ENCODE peak calls at places on chromosomes 5 and 9, in four cellular contexts. J is GM12892, V is HCT116, S is stomach. G is an unnamed sample.

GRCh38 chr9:114174876-114175771 is 19.8 kb downstream of the COL27A1 start:
- DNase-seq in V (no peak), J (no peak), S (no peak), G (no peak)

GRCh38 chr5:181235323-181235688 is 8.4 kb downstream of the RACK1 start:
- DNase-seq in V (no peak), S (no peak), J (no peak), G (no peak)

GRCh38 chr9:136997830-136998234 is 1.5 kb upstream of the CLIC3 start:
- DNase-seq in S (no peak), V (no peak), J (no peak), G (no peak)

GRCh38 chr5:89513299-89514044 is 630.5 kb upstream of the MEF2C start:
- DNase-seq in J (no peak), V (no peak), S (no peak), G (no peak)

GRCh38 chr5:19676895-19677294 is 311.1 kb downstream of the CDH18 start:
- DNase-seq in V (no peak), J (no peak), S (no peak), G (no peak)

GRCh38 chr5:68007446-68007845 is 208.1 kb upstream of the PIK3R1 start:
- DNase-seq in V (no peak), J (no peak), S (no peak), G (no peak)

GRCh38 chr9:112671256-112671655 is 46.7 kb downstream of the INIP start:
- DNase-seq in V (no peak), S (no peak), J (no peak), G (no peak)

GRCh38 chr9:123343428-123344272 is 12.3 kb upstream of the CRB2 start:
- DNase-seq in S (no peak), V (no peak), J (peak), G (no peak)

GRCh38 chr9:14286121-14286520 is 27.8 kb downstream of the NFIB start:
- DNase-seq in S (no peak), J (no peak), V (no peak), G (no peak)

GRCh38 chr5:168683247-168683926 is 104.2 kb upstream of the PANK3 start:
- DNase-seq in V (no peak), S (no peak), J (no peak), G (no peak)

GRCh38 chr9:128011071-128011817 is 30.5 kb upstream of the EEIG1 start:
- DNase-seq in V (no peak), J (no peak), S (no peak), G (no peak)

GRCh38 chr5:52822437-52822836 is 34.7 kb downstream of the ITGA1 start:
- DNase-seq in J (no peak), V (no peak), S (no peak), G (no peak)

GRCh38 chr9:124771867-124772621 is 933 bp upstream of the NR6A1 start:
- DNase-seq in J (no peak), S (peak), V (peak), G (no peak)

GRCh38 chr5:135832941-135833340 is 1.5 kb upstream of the SLC25A48 start:
- DNase-seq in V (no peak), S (no peak), J (no peak), G (no peak)

GRCh38 chr9:99852617-99853016 is 30.9 kb downstream of the NR4A3 start:
- DNase-seq in S (no peak), J (no peak), V (no peak), G (no peak)

GRCh38 chr5:73178265-73178664 is 5.3 kb downstream of the TMEM174 start:
- DNase-seq in J (no peak), S (no peak), V (no peak), G (no peak)

GRCh38 chr9:112075009-112075378 is 100.1 kb downstream of the SUSD1 start:
- DNase-seq in V (no peak), S (no peak), J (no peak), G (no peak)

GRCh38 chr9:112774006-112774996 is 23.7 kb downstream of the SNX30 start:
- DNase-seq in S (no peak), J (no peak), V (no peak), G (no peak)

GRCh38 chr9:12166511-12166910 is 526.7 kb upstream of the TYRP1 start:
- DNase-seq in J (no peak), V (no peak), S (no peak), G (no peak)

GRCh38 chr5:32711693-32712462 is 757 bp downstream of the NPR3 start:
- DNase-seq in V (no peak), S (no peak), J (no peak), G (peak)

GRCh38 chr5:57082441-57083067 is 91.3 kb upstream of the GPBP1 start:
- DNase-seq in S (no peak), J (no peak), V (peak), G (no peak)

GRCh38 chr5:151219789-151220188 is 4.1 kb downstream of the CCDC69 start:
- DNase-seq in S (no peak), J (no peak), V (no peak), G (no peak)

GRCh38 chr9:125650271-125650737 is 56.7 kb downstream of the MAPKAP1 start:
- DNase-seq in J (peak), V (no peak), S (no peak), G (peak)

GRCh38 chr9:109319072-109319630 is 1.7 kb downstream of the EPB41L4B start:
- DNase-seq in S (peak), V (no peak), J (no peak), G (no peak)

GRCh38 chr5:107455111-107455544 is 215.6 kb downstream of the EFNA5 start:
- DNase-seq in V (no peak), S (no peak), J (no peak), G (no peak)

GRCh38 chr5:56303511-56303910 is 70.4 kb upstream of the ANKRD55 start:
- DNase-seq in V (no peak), J (no peak), S (no peak), G (no peak)

GRCh38 chr9:72363908-72364678 is 915 bp downstream of the ZFAND5 start:
- DNase-seq in V (no peak), S (peak), J (peak), G (peak)

GRCh38 chr5:5315068-5315835 is 107.2 kb upstream of the ICE1 start:
- DNase-seq in V (no peak), J (no peak), S (no peak), G (no peak)

GRCh38 chr5:5314166-5314565 is 108.3 kb upstream of the ICE1 start:
- DNase-seq in V (no peak), S (no peak), J (no peak), G (no peak)

GRCh38 chr5:5316333-5316732 is 106.1 kb upstream of the ICE1 start:
- DNase-seq in J (no peak), V (no peak), S (no peak), G (no peak)

GRCh38 chr5:5313081-5313736 is 109.3 kb upstream of the ICE1 start:
- DNase-seq in S (no peak), V (no peak), J (no peak), G (no peak)

DNA sequence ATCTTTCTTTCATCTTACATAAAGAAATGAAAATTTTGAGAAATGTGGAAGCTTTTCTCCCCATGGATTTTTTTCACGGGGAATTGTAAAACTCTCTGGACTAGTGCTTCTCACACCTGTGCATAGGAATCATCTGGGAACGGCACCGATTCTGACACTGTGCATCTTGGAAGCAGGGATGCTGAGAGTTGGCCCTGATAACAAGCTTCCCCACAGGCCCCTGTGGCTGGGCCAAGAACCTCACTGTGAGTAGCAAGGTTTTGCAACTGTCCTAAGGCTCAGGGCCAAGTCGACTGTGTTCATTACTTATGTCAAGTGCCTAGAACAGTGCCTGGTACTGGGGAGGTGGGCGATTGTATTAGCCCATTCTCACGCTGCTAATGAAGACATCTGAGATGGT is 107.9 kb upstream of the ICE1 start:
- DNase-seq in S (no peak), V (no peak), J (no peak), G (no peak)
- TF ChIP-seq POLR2A in S (no peak), V (no peak), J (no peak), G (no peak)

DNA sequence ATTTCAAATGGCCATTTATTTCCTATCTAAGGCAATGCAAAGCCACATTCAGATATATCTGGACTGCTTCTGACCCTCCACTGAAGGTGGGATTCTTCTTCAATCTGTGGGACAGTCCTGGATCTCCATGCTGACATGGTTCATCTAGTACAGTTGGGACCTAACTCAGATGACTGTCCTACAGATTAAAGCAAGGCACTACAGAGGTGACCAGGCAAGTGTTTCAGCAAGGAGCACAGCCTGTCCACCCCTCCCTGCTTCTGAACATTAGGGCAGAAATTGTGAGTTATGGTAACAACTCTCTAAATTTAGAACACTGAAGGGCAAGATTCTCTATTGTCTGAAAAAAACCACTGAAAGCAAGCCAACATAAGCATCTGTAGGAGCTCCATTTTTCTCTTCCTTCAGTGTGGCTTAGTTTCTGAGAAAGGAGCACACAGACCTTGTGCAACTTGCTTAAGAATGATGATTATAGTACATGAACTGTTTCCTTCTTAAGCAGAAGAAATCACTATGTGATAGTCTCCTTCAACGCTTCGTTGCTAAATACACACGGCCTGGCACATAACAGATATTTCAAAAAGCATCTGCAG is 62.9 kb upstream of the BARX1 start:
- DNase-seq in J (no peak), V (no peak), S (no peak), G (no peak)
- TF ChIP-seq POLR2AphosphoS5 in J (no peak), V (no peak), S (no peak), G (no peak)

GRCh38 chr5:100900142-100900795 is 2.8 kb downstream of the ST8SIA4 start:
- DNase-seq in S (peak), J (no peak), V (no peak), G (no peak)
- TF ChIP-seq POLR2A in S (no peak), J (peak), V (no peak), G (peak)

GRCh38 chr5:172800088-172800551 is 29.1 kb upstream of the DUSP1 start:
- DNase-seq in S (peak), V (no peak), J (no peak), G (no peak)
- TF ChIP-seq POLR2AphosphoS5 in S (peak), V (no peak), J (no peak), G (no peak)

DNA sequence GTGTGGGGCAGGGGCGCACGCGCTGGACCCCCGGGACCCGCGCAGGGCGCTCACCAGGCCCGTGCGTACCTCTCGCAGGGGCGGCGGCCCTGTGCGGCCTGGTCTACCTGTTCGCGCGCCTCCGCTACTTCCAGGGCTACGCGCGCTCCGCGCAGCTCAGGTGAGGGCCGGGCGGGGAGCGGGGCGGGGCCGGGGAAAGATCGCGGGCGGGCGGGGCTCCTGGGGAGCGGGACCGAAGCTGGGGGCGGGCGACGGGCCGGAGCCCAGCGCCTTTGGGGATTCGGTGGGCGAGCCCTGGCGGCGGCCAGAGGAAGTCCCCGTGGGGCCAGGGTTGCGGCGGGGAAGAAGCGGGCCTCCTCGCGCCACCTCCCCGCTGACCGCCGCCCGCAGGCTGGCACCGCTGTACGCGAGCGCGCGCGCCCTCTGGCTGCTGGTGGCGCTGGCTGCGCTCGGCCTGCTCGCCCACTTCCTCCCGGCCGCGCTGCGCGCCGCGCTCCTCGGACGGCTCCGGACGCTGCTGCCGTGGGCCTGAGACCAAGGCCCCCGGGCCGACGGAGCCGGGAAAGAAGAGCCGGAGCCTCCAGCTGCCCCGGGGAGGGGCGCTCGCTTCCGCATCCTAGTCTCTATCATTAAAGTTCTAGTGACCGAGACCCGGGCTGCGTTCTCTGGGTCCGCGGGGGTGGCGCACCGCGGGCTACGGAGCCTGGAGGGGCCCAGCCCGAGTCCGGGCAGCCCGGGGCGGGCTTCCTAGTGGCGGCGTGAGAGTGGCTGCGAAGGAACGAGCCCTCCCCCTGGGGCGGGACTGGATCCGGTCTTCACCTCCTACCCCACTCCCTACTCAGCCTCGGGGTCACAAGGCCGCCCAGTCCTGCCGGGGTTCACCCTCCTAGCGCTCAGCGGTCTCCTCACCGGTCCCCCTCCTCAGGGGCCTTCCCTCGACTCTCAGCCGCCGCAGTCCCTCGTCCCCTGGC is 2.4 kb downstream of the LTC4S start:
- DNase-seq in J (peak), S (peak), V (no peak), G (peak)
- TF ChIP-seq POLR2A in J (peak), S (no peak), V (peak), G (peak)

GRCh38 chr5:142769251-142769792 is 855 bp upstream of the ARHGAP26 start:
- DNase-seq in V (no peak), J (no peak), S (no peak), G (peak)

GRCh38 chr5:142770650-142771609 is 753 bp downstream of the ARHGAP26 start:
- DNase-seq in J (peak), V (no peak), S (peak), G (peak)

GRCh38 chr5:142772766-142773293 is 2.7 kb downstream of the ARHGAP26 start:
- DNase-seq in J (no peak), S (no peak), V (no peak), G (no peak)

GRCh38 chr5:142767925-142768324 is 2.3 kb upstream of the ARHGAP26 start:
- DNase-seq in J (no peak), S (no peak), V (no peak), G (no peak)

GRCh38 chr5:142769793-142770649 is at the start of gene ARHGAP26:
- DNase-seq in J (peak), S (peak), V (peak), G (peak)
- TF ChIP-seq POLR2AphosphoS5 in J (no peak), S (peak), V (peak), G (no peak)

DNA sequence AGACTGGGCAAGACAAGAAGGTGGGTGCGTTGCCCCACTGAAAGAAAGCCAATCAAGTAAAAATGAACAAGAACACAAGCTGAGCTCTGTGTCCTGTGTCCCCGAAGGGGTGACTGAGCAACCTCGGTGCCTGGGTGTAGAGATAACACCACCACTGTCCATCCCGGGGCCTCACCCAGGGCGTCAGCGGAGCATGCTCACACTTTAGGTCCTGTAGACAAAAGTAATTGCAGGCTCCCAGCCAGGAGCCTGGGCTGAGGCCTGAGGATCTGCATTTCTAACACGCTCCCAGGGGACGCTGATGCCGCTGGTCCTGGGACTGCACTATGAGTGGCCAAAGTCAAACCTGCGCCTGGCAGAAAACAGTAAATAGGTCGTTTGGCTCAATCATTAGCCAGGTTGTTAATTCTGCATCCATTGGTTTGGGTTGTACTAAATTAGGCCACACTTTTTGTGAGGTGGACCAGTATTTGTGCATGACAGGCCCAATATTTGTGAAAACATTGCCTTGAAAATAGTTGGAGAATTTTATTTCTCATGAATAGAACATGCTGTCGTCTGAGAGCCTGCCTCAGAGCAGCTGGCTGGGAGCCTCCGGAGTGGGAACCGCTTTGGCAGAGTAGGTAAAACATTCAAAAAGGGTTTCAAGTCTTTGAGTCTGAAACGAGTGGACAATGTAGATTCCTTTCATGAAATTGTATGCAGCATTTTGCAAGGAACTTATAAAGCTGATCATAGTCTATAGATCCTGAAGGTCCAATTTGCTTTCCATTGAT is 38.3 kb downstream of the ANKRD33B start:
- DNase-seq in J (no peak), V (no peak), S (no peak), G (no peak)
- TF ChIP-seq POLR2A in J (no peak), V (no peak), S (no peak), G (no peak)

GRCh38 chr5:172871982-172872381 is 37.9 kb downstream of the ERGIC1 start:
- DNase-seq in V (no peak), J (no peak), S (no peak), G (no peak)

GRCh38 chr5:172874647-172875371 is 40.8 kb downstream of the ERGIC1 start:
- DNase-seq in S (no peak), J (no peak), V (no peak), G (no peak)

GRCh38 chr5:172871561-172871960 is 37.5 kb downstream of the ERGIC1 start:
- DNase-seq in J (no peak), V (no peak), S (no peak), G (no peak)

GRCh38 chr5:172873513-172873912 is 39.5 kb downstream of the ERGIC1 start:
- DNase-seq in J (no peak), S (no peak), V (no peak), G (no peak)

GRCh38 chr5:172872997-172873491 is 39.0 kb downstream of the ERGIC1 start:
- DNase-seq in S (no peak), V (no peak), J (no peak), G (no peak)
- TF ChIP-seq POLR2AphosphoS5 in S (peak), V (no peak), J (no peak), G (no peak)

G was measured in GM12891.